ENCODE peak calls at places on chromosomes 11 and 22, in five cellular contexts. W is NCI-H2029; P is memory B cell; V is CD4-positive, alpha-beta T cell; K is GM03348. E is an unnamed sample.

GRCh38 chr11:68213135-68213515 is at the start of gene KMT5B:
- DNase-seq in W (no peak), P (no peak), V (peak; percentile 35), K (peak; percentile 58), E (peak; percentile 62)

GRCh38 chr22:45762545-45763235 is 91.1 kb downstream of the ATXN10 start:
- DNase-seq in W (no peak), P (no peak), V (no peak), K (no peak), E (no peak)

GRCh38 chr11:128686745-128687177 is 7.1 kb upstream of the FLI1 start:
- DNase-seq in W (peak; percentile 28), P (peak; percentile 49), V (peak; percentile 34), K (peak; percentile 73), E (peak; percentile 66)

GRCh38 chr11:128620306-128621175 is 33.2 kb upstream of the ETS1 start:
- DNase-seq in W (no peak), P (no peak), V (no peak), K (peak; percentile 31), E (peak; percentile 29)

GRCh38 chr11:13831707-13832106 is 130.8 kb upstream of the SPON1 start:
- DNase-seq in W (peak; percentile 84), P (no peak), V (no peak), K (no peak), E (no peak)

GRCh38 chr11:108220721-108221346 is 1.6 kb downstream of the NPAT start:
- DNase-seq in W (no peak), P (no peak), V (no peak), K (no peak), E (no peak)

GRCh38 chr11:12669930-12670329 is 4.3 kb upstream of the TEAD1 start:
- DNase-seq in W (no peak), P (no peak), V (no peak), K (no peak), E (no peak)

GRCh38 chr11:72229925-72230763 is 5.6 kb downstream of the INPPL1 start:
- DNase-seq in W (no peak), P (no peak), V (no peak), K (no peak), E (no peak)

GRCh38 chr11:12701815-12702214 is 27.6 kb downstream of the TEAD1 start:
- DNase-seq in W (no peak), P (no peak), V (no peak), K (no peak), E (no peak)

GRCh38 chr11:33868646-33869461 is 23.0 kb downstream of the LMO2 start:
- DNase-seq in W (no peak), P (peak; percentile 25), V (no peak), K (no peak), E (peak; percentile 17)

GRCh38 chr11:128569291-128569690 is 18.1 kb downstream of the ETS1 start:
- DNase-seq in W (no peak), P (no peak), V (no peak), K (no peak), E (no peak)

GRCh38 chr22:46002757-46003270 is 25.9 kb upstream of the WNT7B start:
- DNase-seq in W (no peak), P (no peak), V (no peak), K (peak; percentile 78), E (peak; percentile 87)